ENCODE peak calls at places on chromosomes 3 and 15, in four cellular contexts. S is MM.1S, Z is left ventricle myocardium inferior, X is heart right ventricle. B is an unnamed sample.

GRCh38 chr15:65583701-65584100 is 27.2 kb downstream of the INTS14 start:
- DNase-seq in X (no peak), S (peak; percentile 83), Z (no peak), B (no peak)

GRCh38 chr15:19987389-19988048 is 554.1 kb downstream of the GOLGA6L6 start:
- DNase-seq in Z (no peak), X (no peak), S (no peak), B (peak; percentile 69)

GRCh38 chr3:131091768-131092167 is 65.1 kb downstream of the NEK11 start:
- DNase-seq in X (no peak), S (no peak), Z (no peak), B (no peak)

GRCh38 chr3:141241248-141242034 is 9.8 kb downstream of the PXYLP1 start:
- DNase-seq in Z (peak; percentile 70), S (no peak), X (peak; percentile 57), B (peak; percentile 27)

GRCh38 chr3:77464106-77464688 is 424.3 kb downstream of the ROBO2 start:
- DNase-seq in S (no peak), X (no peak), Z (no peak), B (no peak)

GRCh38 chr3:42151596-42152145 is 60.5 kb downstream of the TRAK1 start:
- DNase-seq in X (no peak), Z (no peak), S (no peak), B (no peak)

GRCh38 chr15:58331562-58331902 is 100.3 kb upstream of the LIPC start:
- DNase-seq in X (no peak), Z (no peak), S (no peak), B (no peak)

GRCh38 chr15:68054658-68055223 is 626 bp downstream of the PIAS1 start:
- DNase-seq in S (peak; percentile 10), Z (peak; percentile 60), X (peak; percentile 60), B (peak; percentile 88)

GRCh38 chr3:33645060-33645841 is 72.8 kb downstream of the CLASP2 start:
- DNase-seq in X (no peak), Z (no peak), S (no peak), B (no peak)

GRCh38 chr15:100738614-100739013 is 136.2 kb downstream of the ASB7 start:
- DNase-seq in X (no peak), Z (no peak), S (no peak), B (no peak)

DNA sequence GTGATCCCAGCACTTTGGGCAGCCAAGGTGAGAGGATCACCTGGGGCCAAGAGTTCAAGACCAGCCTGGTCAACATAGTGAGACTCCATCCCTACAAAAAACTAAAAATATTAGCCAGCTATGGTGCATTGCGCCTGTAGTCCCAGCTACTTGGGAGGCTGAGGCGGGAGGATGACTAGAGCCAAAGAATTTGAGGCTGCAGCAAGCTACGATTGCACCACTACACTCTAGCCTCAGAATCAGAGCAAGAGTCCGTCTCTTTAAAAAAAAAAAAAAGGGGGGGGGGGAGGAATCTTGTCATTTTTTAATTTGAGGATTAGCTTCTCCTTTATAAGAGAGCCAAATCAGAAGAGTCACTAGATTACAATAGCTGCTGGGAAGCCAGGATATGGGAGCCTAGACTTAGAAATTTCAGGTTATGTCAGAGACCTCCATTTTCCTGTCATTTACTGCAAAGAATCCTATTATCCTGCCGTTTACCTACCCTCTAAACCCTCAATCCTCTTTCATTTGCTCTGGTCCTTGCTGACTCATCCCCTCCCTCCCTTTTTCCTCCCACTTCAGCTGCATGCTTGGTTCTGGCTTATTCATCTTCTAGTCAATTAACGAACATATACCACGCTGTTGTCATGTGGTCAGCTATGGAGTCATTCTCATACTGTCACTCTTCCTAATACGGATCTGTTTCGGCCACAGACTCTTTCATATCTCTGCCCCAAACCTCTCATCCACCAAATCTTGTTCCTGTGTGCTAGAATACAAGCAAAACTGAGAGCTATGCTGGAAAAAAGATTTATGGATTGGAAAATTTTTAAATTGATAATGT is 83.8 kb upstream of the PPIB start:
- DNase-seq in S (peak; percentile 59), Z (no peak), X (no peak), B (peak; percentile 50)
- H3K4me3 ChIP-seq in S (no peak overlapping the region), Z (no peak overlapping the region), X (no peak overlapping the region), B (no peak overlapping the region)

DNA sequence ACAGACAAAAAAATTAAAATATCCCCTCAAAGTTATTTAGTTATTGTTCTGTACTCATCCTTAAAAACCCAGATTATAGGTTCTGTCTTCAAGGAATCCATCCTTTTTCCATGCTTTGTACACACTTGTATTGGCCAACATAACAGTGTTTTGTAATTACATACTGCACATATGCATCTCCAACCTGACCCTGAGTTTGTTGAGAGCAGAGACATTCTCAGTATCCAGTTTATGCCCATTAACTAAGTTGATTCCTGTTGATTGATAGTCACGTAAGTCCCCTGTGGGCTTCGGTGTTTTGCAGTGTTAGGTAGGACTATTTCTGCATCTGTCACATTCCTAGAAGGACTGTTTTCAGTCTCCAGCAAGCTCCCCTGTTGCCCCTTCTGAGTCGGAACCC is 33.6 kb downstream of the MOBP start:
- DNase-seq in Z (no peak), X (no peak), S (no peak), B (no peak)
- H3K9me3 ChIP-seq in Z (no peaks in the 10 kb centered on the region), X (peaks cover 3% of the 10 kb centered on the region), S (no peaks in the 10 kb centered on the region), B (no peaks in the 10 kb centered on the region)

GRCh38 chr3:49122022-49122421 is 1.4 kb upstream of the USP19 start:
- DNase-seq in S (no peak), X (no peak), Z (no peak), B (no peak)
- H3K27ac ChIP-seq in S (no peak overlapping the region), X (no peak overlapping the region), Z (no peak overlapping the region), B (no peak overlapping the region)

GRCh38 chr3:13015286-13016082 is 57.7 kb downstream of the IQSEC1 start:
- DNase-seq in Z (no peak), X (peak; percentile 48), S (peak; percentile 69), B (no peak)
- H3K4me3 ChIP-seq in Z (peak overlapping the region; percentile 48), X (no peak overlapping the region), S (peak overlapping the region; percentile 75), B (no peak overlapping the region)

GRCh38 chr3:98990657-98991056 is 89.2 kb upstream of the DCBLD2 start:
- DNase-seq in Z (no peak), X (no peak), S (no peak), B (no peak)
- H3K9me3 ChIP-seq in Z (no peaks in the 10 kb centered on the region), X (no peaks in the 10 kb centered on the region), S (no peaks in the 10 kb centered on the region), B (no peaks in the 10 kb centered on the region)